ENCODE peak calls at places on chromosomes 4 and X, in eight cellular contexts. E is aorta; Z is T1000; R is glomerular endothelial cell; W is SHP77; A is naive thymus-derived CD8-positive, alpha-beta T cell; M is mucosa of descending colon; G is IMR-90. X is an unnamed sample.

GRCh38 chr4:115852767-115853091 is 739.3 kb upstream of the NDST4 start:
- DNase-seq in Z (no peak), M (no peak), E (no peak), G (no peak), R (no peak), A (no peak), W (no peak), X (no peak)

GRCh38 chr4:145130788-145131398 is 32.8 kb downstream of the ABCE1 start:
- DNase-seq in M (no peak), A (no peak), E (no peak), W (no peak), G (peak; percentile 83), Z (no peak), R (no peak), X (no peak)

GRCh38 chrX:57232658-57233360 is 53.7 kb upstream of the FAAH2 start:
- DNase-seq in G (no peak), E (no peak), M (no peak), Z (no peak), A (no peak), R (no peak), W (no peak), X (no peak)

GRCh38 chr4:2489081-2489805 is 20.3 kb downstream of the RNF4 start:
- DNase-seq in M (no peak), R (no peak), G (no peak), W (no peak), E (peak; percentile 55), A (no peak), Z (no peak), X (no peak)

GRCh38 chrX:6024204-6024603 is 204.5 kb downstream of the NLGN4X start:
- DNase-seq in Z (peak; percentile 14), E (no peak), A (no peak), W (no peak), R (no peak), M (no peak), G (no peak), X (no peak)

GRCh38 chr4:17786567-17786966 is 5.1 kb upstream of the FAM184B start:
- DNase-seq in A (no peak), E (no peak), M (no peak), G (peak; percentile 19), Z (no peak), R (no peak), W (no peak), X (no peak)

GRCh38 chr4:87057835-87058234 is 123.0 kb downstream of the AFF1 start:
- DNase-seq in Z (no peak), A (no peak), W (no peak), G (peak; percentile 65), E (no peak), M (no peak), R (no peak), X (no peak)

GRCh38 chr4:2103127-2103842 is 44.2 kb downstream of the NAT8L start:
- DNase-seq in E (no peak), M (no peak), R (no peak), G (no peak), W (no peak), A (no peak), Z (no peak), X (no peak)

GRCh38 chrX:9352683-9353430 is 112.0 kb upstream of the TBL1X start:
- DNase-seq in E (no peak), M (no peak), G (peak; percentile 75), R (no peak), A (no peak), Z (no peak), W (no peak), X (no peak)

GRCh38 chr4:112147697-112148096 is 2.4 kb downstream of the FAM241A start:
- DNase-seq in Z (no peak), A (no peak), W (peak; percentile 17), E (no peak), M (no peak), G (no peak), R (no peak), X (no peak)

GRCh38 chr4:98284640-98285046 is 23.5 kb downstream of the RAP1GDS1 start:
- DNase-seq in M (no peak), Z (no peak), E (no peak), A (no peak), G (peak; percentile 34), R (no peak), W (no peak), X (no peak)

GRCh38 chr4:140715121-140715520 is 41.1 kb downstream of the TBC1D9 start:
- DNase-seq in A (no peak), E (no peak), R (no peak), W (no peak), M (no peak), Z (no peak), G (no peak), X (no peak)

GRCh38 chr4:58688603-58689002 is 1578.4 kb upstream of the IGFBP7 start:
- DNase-seq in R (no peak), M (no peak), W (no peak), G (no peak), Z (no peak), A (no peak), E (no peak), X (no peak)

GRCh38 chr4:78954048-78954666 is 14.9 kb upstream of the PAQR3 start:
- DNase-seq in M (no peak), E (no peak), R (no peak), A (no peak), W (peak; percentile 74), Z (no peak), G (no peak), X (no peak)

GRCh38 chr4:169234137-169234855 is 36.5 kb downstream of the SH3RF1 start:
- DNase-seq in G (no peak), M (no peak), A (no peak), E (no peak), W (no peak), Z (no peak), R (no peak), X (no peak)

GRCh38 chrX:119266364-119266995 is 30.4 kb downstream of the PGRMC1 start:
- DNase-seq in R (no peak), G (peak; percentile 12), E (no peak), Z (no peak), W (no peak), A (no peak), M (no peak), X (no peak)

GRCh38 chr4:185357220-185357619 is 38.5 kb downstream of the LRP2BP start:
- DNase-seq in A (no peak), R (no peak), M (no peak), G (no peak), Z (no peak), E (no peak), W (no peak), X (no peak)

GRCh38 chr4:26273308-26273980 is 47.4 kb upstream of the RBPJ start:
- DNase-seq in M (no peak), G (no peak), R (no peak), A (no peak), W (no peak), E (no peak), Z (no peak), X (peak; percentile 63)

GRCh38 chr4:131613086-131613823 is 1535.8 kb upstream of the PCDH10 start:
- DNase-seq in W (no peak), E (no peak), A (no peak), Z (no peak), G (peak; percentile 1), M (no peak), R (no peak), X (no peak)

GRCh38 chr4:179709961-179710624 is 2267.9 kb upstream of the AGA start:
- DNase-seq in G (no peak), M (no peak), W (peak; percentile 29), A (no peak), E (no peak), R (no peak), Z (no peak), X (no peak)

GRCh38 chr4:126701756-126702155 is 931.0 kb upstream of the INTU start:
- DNase-seq in R (no peak), E (no peak), W (no peak), M (no peak), G (peak; percentile 81), A (no peak), Z (no peak), X (peak; percentile 85)

GRCh38 chrX:97260679-97261078 is 377.0 kb downstream of the RPA4 start:
- DNase-seq in A (no peak), E (no peak), Z (no peak), W (no peak), R (no peak), G (no peak), M (no peak), X (no peak)

GRCh38 chr4:95507561-95507960 is 41.2 kb downstream of the UNC5C start:
- DNase-seq in G (no peak), A (no peak), W (no peak), E (no peak), R (no peak), Z (no peak), M (no peak), X (no peak)

GRCh38 chr4:1773754-1774153 is 19.3 kb upstream of the FGFR3 start:
- DNase-seq in E (no peak), W (no peak), R (no peak), A (no peak), M (no peak), G (no peak), Z (no peak), X (no peak)

GRCh38 chr4:76585270-76585669 is 150.2 kb downstream of the SHROOM3 start:
- DNase-seq in Z (no peak), M (no peak), W (no peak), G (peak; percentile 77), R (no peak), E (no peak), A (no peak), X (no peak)

GRCh38 chr4:3168029-3168428 is 80.9 kb upstream of the MSANTD1 start:
- DNase-seq in R (no peak), G (peak; percentile 76), M (no peak), E (no peak), Z (no peak), W (no peak), A (no peak), X (no peak)

GRCh38 chr4:16037901-16038300 is 45.9 kb downstream of the PROM1 start:
- DNase-seq in G (no peak), A (no peak), Z (no peak), W (no peak), M (no peak), R (no peak), E (no peak), X (no peak)

X was measured in right cardiac atrium.